ENCODE peak calls at places on chromosomes 5 and 9, in four cellular contexts. One of them, this sample, is unnamed.
A peak's percentile ranks its signal among the peaks of the same experiment; 100 is the strongest.

GRCh38 chr5:167982-168660 is 23.2 kb upstream of the LRRC14B start:
- DNase-seq in kidney epithelial cell: peak; percentile 63
- DNase-seq in cardiac muscle cell: peak; percentile 95
- DNase-seq in ovary: peak; percentile 51
- DNase-seq in this sample: no peak

GRCh38 chr5:73812457-73812856 is 186.5 kb downstream of the ARHGEF28 start:
- DNase-seq in ovary: no peak
- DNase-seq in cardiac muscle cell: no peak
- DNase-seq in kidney epithelial cell: no peak
- DNase-seq in this sample: no peak

GRCh38 chr5:17428176-17428800 is 69.7 kb upstream of the TAF11L2 start:
- DNase-seq in kidney epithelial cell: no peak
- DNase-seq in cardiac muscle cell: no peak
- DNase-seq in ovary: no peak
- DNase-seq in this sample: no peak

GRCh38 chr5:132243366-132243977 is 14.0 kb upstream of the PDLIM4 start:
- DNase-seq in cardiac muscle cell: no peak
- DNase-seq in kidney epithelial cell: no peak
- DNase-seq in ovary: no peak
- DNase-seq in this sample: no peak

GRCh38 chr9:138103824-138104206 is 226.2 kb downstream of the CACNA1B start:
- DNase-seq in kidney epithelial cell: no peak
- DNase-seq in ovary: no peak
- DNase-seq in cardiac muscle cell: no peak
- DNase-seq in this sample: no peak

GRCh38 chr9:126805546-126806262 is 864 bp downstream of the ZBTB43 start:
- DNase-seq in cardiac muscle cell: peak; percentile 73
- DNase-seq in ovary: no peak
- DNase-seq in kidney epithelial cell: peak; percentile 16
- DNase-seq in this sample: no peak

GRCh38 chr5:168471785-168472184 is 14.5 kb upstream of the RARS1 start:
- DNase-seq in cardiac muscle cell: no peak
- DNase-seq in kidney epithelial cell: no peak
- DNase-seq in ovary: no peak
- DNase-seq in this sample: no peak

GRCh38 chr5:58016329-58016728 is 443.6 kb downstream of the PLK2 start:
- DNase-seq in cardiac muscle cell: peak; percentile 94
- DNase-seq in kidney epithelial cell: no peak
- DNase-seq in ovary: no peak
- DNase-seq in this sample: no peak

GRCh38 chr5:84072339-84072738 is 312.3 kb downstream of the EDIL3 start:
- DNase-seq in cardiac muscle cell: no peak
- DNase-seq in kidney epithelial cell: no peak
- DNase-seq in ovary: no peak
- DNase-seq in this sample: no peak

GRCh38 chr5:220008-220407 is 1.9 kb downstream of the SDHA start:
- DNase-seq in cardiac muscle cell: no peak
- DNase-seq in kidney epithelial cell: no peak
- DNase-seq in ovary: no peak
- DNase-seq in this sample: no peak

GRCh38 chr9:86977205-86977835 is 30.0 kb upstream of the GAS1 start:
- DNase-seq in kidney epithelial cell: no peak
- DNase-seq in ovary: no peak
- DNase-seq in cardiac muscle cell: peak; percentile 35
- DNase-seq in this sample: no peak

GRCh38 chr9:114108016-114108833 is 9.1 kb upstream of the KIF12 start:
- DNase-seq in kidney epithelial cell: no peak
- DNase-seq in cardiac muscle cell: peak; percentile 90
- DNase-seq in ovary: peak; percentile 87
- DNase-seq in this sample: peak; percentile 78

GRCh38 chr9:133787749-133788015 is 49.5 kb upstream of the SARDH start:
- DNase-seq in cardiac muscle cell: peak; percentile 45
- DNase-seq in kidney epithelial cell: no peak
- DNase-seq in ovary: no peak
- DNase-seq in this sample: no peak

GRCh38 chr5:31397926-31398557 is 133.9 kb downstream of the DROSHA start:
- DNase-seq in cardiac muscle cell: peak; percentile 69
- DNase-seq in ovary: no peak
- DNase-seq in kidney epithelial cell: no peak
- DNase-seq in this sample: no peak

GRCh38 chr5:78747703-78748359 is 99.3 kb upstream of the LHFPL2 start:
- DNase-seq in kidney epithelial cell: peak; percentile 37
- DNase-seq in ovary: no peak
- DNase-seq in cardiac muscle cell: peak; percentile 55
- DNase-seq in this sample: no peak

GRCh38 chr9:112864413-112864812 is 26.3 kb downstream of the SLC46A2 start:
- DNase-seq in cardiac muscle cell: no peak
- DNase-seq in kidney epithelial cell: no peak
- DNase-seq in ovary: no peak
- DNase-seq in this sample: no peak

GRCh38 chr9:6567140-6567591 is 78.4 kb downstream of the GLDC start:
- DNase-seq in kidney epithelial cell: peak; percentile 90
- DNase-seq in cardiac muscle cell: peak; percentile 92
- DNase-seq in ovary: no peak
- DNase-seq in this sample: no peak

GRCh38 chr5:163696270-163696887 is 191.0 kb downstream of the MAT2B start:
- DNase-seq in cardiac muscle cell: peak; percentile 87
- DNase-seq in ovary: no peak
- DNase-seq in kidney epithelial cell: peak; percentile 16
- DNase-seq in this sample: peak; percentile 21

GRCh38 chr9:131675437-131676022 is 64.3 kb downstream of the RAPGEF1 start:
- DNase-seq in ovary: no peak
- DNase-seq in kidney epithelial cell: no peak
- DNase-seq in cardiac muscle cell: no peak
- DNase-seq in this sample: no peak

GRCh38 chr9:133160742-133161541 is 2.8 kb downstream of the GBGT1 start:
- DNase-seq in kidney epithelial cell: no peak
- DNase-seq in ovary: peak; percentile 71
- DNase-seq in cardiac muscle cell: peak; percentile 85
- DNase-seq in this sample: peak; percentile 81

GRCh38 chr9:121784706-121785426 is 133.4 kb downstream of the DAB2IP start:
- DNase-seq in cardiac muscle cell: no peak
- DNase-seq in ovary: peak; percentile 33
- DNase-seq in kidney epithelial cell: no peak
- DNase-seq in this sample: no peak

GRCh38 chr5:142826741-142827492 is 56.7 kb downstream of the ARHGAP26 start:
- DNase-seq in cardiac muscle cell: peak; percentile 70
- DNase-seq in ovary: no peak
- DNase-seq in kidney epithelial cell: peak; percentile 67
- DNase-seq in this sample: no peak

GRCh38 chr9:8816361-8816760 is 1016.8 kb upstream of the DMAC1 start:
- DNase-seq in kidney epithelial cell: peak; percentile 29
- DNase-seq in ovary: no peak
- DNase-seq in cardiac muscle cell: peak; percentile 12
- DNase-seq in this sample: no peak

GRCh38 chr5:90289837-90290236 is 119.7 kb downstream of the CETN3 start:
- DNase-seq in kidney epithelial cell: no peak
- DNase-seq in ovary: no peak
- DNase-seq in cardiac muscle cell: peak; percentile 37
- DNase-seq in this sample: no peak

GRCh38 chr5:119274024-119274766 is 81.6 kb upstream of the TNFAIP8 start:
- DNase-seq in kidney epithelial cell: peak; percentile 43
- DNase-seq in ovary: no peak
- DNase-seq in cardiac muscle cell: no peak
- DNase-seq in this sample: no peak

GRCh38 chr9:75992480-75993206 is 102.2 kb downstream of the PCSK5 start:
- DNase-seq in ovary: no peak
- DNase-seq in kidney epithelial cell: no peak
- DNase-seq in cardiac muscle cell: no peak
- DNase-seq in this sample: no peak

GRCh38 chr5:147464211-147464610 is 45.7 kb downstream of the DPYSL3 start:
- DNase-seq in cardiac muscle cell: peak; percentile 71
- DNase-seq in kidney epithelial cell: no peak
- DNase-seq in ovary: no peak
- DNase-seq in this sample: no peak

GRCh38 chr5:41637424-41637823 is 127.0 kb upstream of the PLCXD3 start:
- DNase-seq in ovary: no peak
- DNase-seq in kidney epithelial cell: no peak
- DNase-seq in cardiac muscle cell: peak; percentile 20
- DNase-seq in this sample: no peak

GRCh38 chr5:90792725-90793124 is 234.1 kb downstream of the ADGRV1 start:
- DNase-seq in ovary: no peak
- DNase-seq in cardiac muscle cell: peak; percentile 24
- DNase-seq in kidney epithelial cell: no peak
- DNase-seq in this sample: no peak

GRCh38 chr5:95709967-95710650 is 21.0 kb upstream of the RHOBTB3 start:
- DNase-seq in ovary: peak; percentile 65
- DNase-seq in kidney epithelial cell: no peak
- DNase-seq in cardiac muscle cell: peak; percentile 60
- DNase-seq in this sample: no peak

GRCh38 chr9:1216532-1216931 is 166.4 kb downstream of the DMRT2 start:
- DNase-seq in kidney epithelial cell: no peak
- DNase-seq in cardiac muscle cell: no peak
- DNase-seq in ovary: no peak
- DNase-seq in this sample: no peak

DNA sequence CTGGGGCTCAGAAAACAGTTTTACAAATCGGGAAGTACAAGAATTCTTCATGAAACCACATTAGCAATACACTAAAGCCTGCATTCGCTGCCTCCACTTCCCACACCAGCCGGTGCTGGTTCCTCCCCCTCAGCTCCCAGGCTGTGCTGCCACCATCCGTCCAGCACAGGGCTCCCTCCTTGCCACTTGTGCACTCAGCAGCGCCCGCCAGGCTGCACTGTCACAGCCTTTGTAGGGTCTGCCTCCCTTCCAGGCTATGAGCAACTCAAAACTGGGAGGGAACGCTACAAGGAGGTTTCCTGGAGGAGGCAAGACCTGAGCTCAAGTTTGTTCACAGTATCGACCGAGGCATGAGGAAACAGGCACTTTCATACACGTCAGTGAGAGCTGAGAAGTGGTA is 7.7 kb downstream of the MAPK9 start:
- DNase-seq in ovary: no peak
- DNase-seq in kidney epithelial cell: no peak
- DNase-seq in cardiac muscle cell: no peak
- DNase-seq in this sample: no peak
- TF ChIP-seq CTCF in ovary: no peak
- TF ChIP-seq CTCF in kidney epithelial cell: no peak
- TF ChIP-seq CTCF in cardiac muscle cell: no peak
- TF ChIP-seq CTCF in this sample: no peak

GRCh38 chr9:136614967-136615623 is 47.6 kb upstream of the EGFL7 start:
- DNase-seq in cardiac muscle cell: no peak
- DNase-seq in ovary: no peak
- DNase-seq in kidney epithelial cell: no peak
- DNase-seq in this sample: no peak
- TF ChIP-seq CTCF in cardiac muscle cell: no peak
- TF ChIP-seq CTCF in ovary: no peak
- TF ChIP-seq CTCF in kidney epithelial cell: no peak
- TF ChIP-seq CTCF in this sample: peak; percentile 9

DNA sequence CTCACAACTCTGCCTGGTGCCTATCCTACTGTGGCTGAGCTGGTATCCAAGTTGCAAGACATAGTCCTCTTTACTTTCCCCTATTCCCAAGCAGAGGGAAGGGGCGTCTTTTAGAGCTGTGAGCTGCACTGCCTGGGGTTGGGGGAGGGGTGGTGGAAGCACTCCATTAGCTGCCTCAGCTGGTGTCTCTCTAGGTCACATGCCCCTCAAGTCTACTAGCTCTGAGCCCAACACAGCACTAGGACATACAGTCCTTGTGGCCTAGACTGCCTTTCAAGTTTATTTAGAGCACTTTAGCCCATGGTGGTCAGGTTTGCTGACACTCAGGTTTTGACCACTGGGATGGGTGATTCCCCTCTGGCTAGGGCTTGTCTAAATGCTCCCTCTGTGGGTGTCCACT is 54.7 kb downstream of the SREK1 start:
- DNase-seq in cardiac muscle cell: no peak
- DNase-seq in kidney epithelial cell: no peak
- DNase-seq in ovary: no peak
- DNase-seq in this sample: no peak
- TF ChIP-seq CTCF in cardiac muscle cell: no peak
- TF ChIP-seq CTCF in kidney epithelial cell: no peak
- TF ChIP-seq CTCF in ovary: no peak
- TF ChIP-seq CTCF in this sample: no peak

GRCh38 chr9:91301161-91301560 is 60.6 kb downstream of the AUH start:
- DNase-seq in cardiac muscle cell: peak; percentile 62
- DNase-seq in ovary: no peak
- DNase-seq in kidney epithelial cell: no peak
- DNase-seq in this sample: no peak

GRCh38 chr9:91295357-91295756 is 66.4 kb downstream of the AUH start:
- DNase-seq in kidney epithelial cell: no peak
- DNase-seq in ovary: no peak
- DNase-seq in cardiac muscle cell: no peak
- DNase-seq in this sample: no peak

GRCh38 chr9:91296354-91296753 is 65.4 kb downstream of the AUH start:
- DNase-seq in ovary: no peak
- DNase-seq in kidney epithelial cell: no peak
- DNase-seq in cardiac muscle cell: no peak
- DNase-seq in this sample: no peak

GRCh38 chr9:91302831-91303230 is 58.9 kb downstream of the AUH start:
- DNase-seq in cardiac muscle cell: peak; percentile 71
- DNase-seq in kidney epithelial cell: peak; percentile 41
- DNase-seq in ovary: no peak
- DNase-seq in this sample: no peak

DNA sequence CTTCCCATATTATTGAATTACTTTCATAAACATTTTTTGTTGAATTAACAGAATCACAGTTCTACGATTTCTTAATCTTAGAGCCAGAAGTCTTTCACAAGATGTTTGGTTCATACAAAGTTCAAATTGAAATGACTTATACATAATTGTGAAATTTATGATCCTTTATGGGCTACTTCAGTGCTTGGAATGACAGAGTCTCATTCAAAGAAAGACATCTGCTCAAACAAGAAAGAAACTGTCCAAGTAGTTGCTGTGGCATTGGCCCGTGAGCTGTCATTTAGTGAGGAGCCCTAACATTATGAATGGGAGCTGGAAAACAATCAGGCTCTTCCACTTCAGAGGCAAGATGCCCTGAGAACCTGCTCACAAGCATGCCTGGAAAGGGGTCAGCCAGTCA is 63.4 kb downstream of the AUH start:
- DNase-seq in ovary: no peak
- DNase-seq in kidney epithelial cell: no peak
- DNase-seq in cardiac muscle cell: peak; percentile 70
- DNase-seq in this sample: no peak
- TF ChIP-seq CTCF in ovary: no peak
- TF ChIP-seq CTCF in kidney epithelial cell: no peak
- TF ChIP-seq CTCF in cardiac muscle cell: no peak
- TF ChIP-seq CTCF in this sample: no peak

GRCh38 chr5:54066433-54066832 is 243.9 kb downstream of the ARL15 start:
- DNase-seq in kidney epithelial cell: no peak
- DNase-seq in ovary: no peak
- DNase-seq in cardiac muscle cell: no peak
- DNase-seq in this sample: no peak
- TF ChIP-seq CTCF in kidney epithelial cell: no peak
- TF ChIP-seq CTCF in ovary: no peak
- TF ChIP-seq CTCF in cardiac muscle cell: no peak
- TF ChIP-seq CTCF in this sample: peak; percentile 4